ENCODE peak calls at places on chromosomes 1 and 21, in seven cellular contexts. P is heart right ventricle, V is sigmoid colon, E is RPMI8226, O is NCI-H1048, U is HEK293T, K is aorta. G is an unnamed sample.

GRCh38 chr1:8591547-8591946 is 225.9 kb downstream of the RERE start:
- DNase-seq in P (no peak), V (no peak), E (no peak), O (no peak), U (no peak), K (no peak), G (no peak)

GRCh38 chr1:36306210-36306901 is at the start of gene SH3D21:
- DNase-seq in P (peak; percentile 48), V (peak; percentile 73), E (peak; percentile 64), O (no peak), U (peak; percentile 34), K (peak; percentile 66), G (no peak)

GRCh38 chr1:88916883-88917282 is 25.5 kb upstream of the GTF2B start:
- DNase-seq in P (no peak), V (no peak), E (no peak), O (no peak), U (no peak), K (no peak), G (no peak)

GRCh38 chr1:103576065-103576464 is 4.7 kb downstream of the AMY2B start:
- DNase-seq in P (no peak), V (no peak), E (no peak), O (no peak), U (no peak), K (no peak), G (no peak)

GRCh38 chr1:81157686-81158085 is 643.0 kb upstream of the ADGRL2 start:
- DNase-seq in P (no peak), V (no peak), E (no peak), O (no peak), U (no peak), K (no peak), G (no peak)

GRCh38 chr1:225911207-225912130 is 12.6 kb downstream of the PYCR2 start:
- DNase-seq in P (peak; percentile 81), V (peak; percentile 79), E (peak; percentile 84), O (peak; percentile 41), U (no peak), K (peak; percentile 72), G (peak; percentile 10)

GRCh38 chr21:36209626-36210171 is 53.1 kb downstream of the DOP1B start:
- DNase-seq in P (no peak), V (no peak), E (peak; percentile 79), O (no peak), U (peak; percentile 56), K (no peak), G (peak; percentile 16)

GRCh38 chr1:59302297-59302696 is 5.4 kb downstream of the FGGY start:
- DNase-seq in P (no peak), V (no peak), E (no peak), O (no peak), U (no peak), K (no peak), G (no peak)

GRCh38 chr1:42368096-42368795 is 12.3 kb upstream of the RIMKLA start:
- DNase-seq in P (no peak), V (no peak), E (no peak), O (no peak), U (no peak), K (no peak), G (no peak)

GRCh38 chr1:201955750-201956143 is 444 bp downstream of the TIMM17A start:
- DNase-seq in P (no peak), V (no peak), E (peak; percentile 20), O (no peak), U (no peak), K (no peak), G (no peak)

GRCh38 chr1:157652859-157653493 is 47.6 kb downstream of the FCRL3 start:
- DNase-seq in P (no peak), V (no peak), E (peak; percentile 76), O (no peak), U (no peak), K (no peak), G (no peak)

GRCh38 chr1:210222288-210223006 is 10.1 kb upstream of the SERTAD4 start:
- DNase-seq in P (no peak), V (no peak), E (no peak), O (no peak), U (peak; percentile 56), K (no peak), G (no peak)

GRCh38 chr1:240352769-240353168 is 259.2 kb downstream of the GREM2 start:
- DNase-seq in P (no peak), V (no peak), E (no peak), O (no peak), U (no peak), K (no peak), G (no peak)

GRCh38 chr1:31573261-31573660 is 3.1 kb upstream of the TINAGL1 start:
- DNase-seq in P (no peak), V (peak; percentile 40), E (no peak), O (no peak), U (no peak), K (no peak), G (no peak)

GRCh38 chr1:187244623-187245022 is 415.9 kb downstream of the PLA2G4A start:
- DNase-seq in P (no peak), V (no peak), E (peak; percentile 100), O (peak; percentile 57), U (no peak), K (no peak), G (no peak)

GRCh38 chr1:150887018-150887417 is at the start of gene CTXND2:
- DNase-seq in P (no peak), V (no peak), E (no peak), O (no peak), U (no peak), K (no peak), G (no peak)

GRCh38 chr1:68293122-68293521 is 60.8 kb upstream of the WLS start:
- DNase-seq in P (no peak), V (no peak), E (no peak), O (no peak), U (no peak), K (no peak), G (no peak)

GRCh38 chr1:169109561-169110134 is 3.2 kb downstream of the ATP1B1 start:
- DNase-seq in P (no peak), V (peak; percentile 92), E (no peak), O (peak; percentile 90), U (peak; percentile 50), K (no peak), G (peak; percentile 60)

GRCh38 chr1:147723691-147724323 is 36.6 kb downstream of the GJA5 start:
- DNase-seq in P (peak; percentile 48), V (no peak), E (peak; percentile 19), O (no peak), U (peak; percentile 72), K (peak; percentile 54), G (no peak)

GRCh38 chr1:211424018-211424417 is 67.9 kb downstream of the RD3 start:
- DNase-seq in P (no peak), V (no peak), E (no peak), O (no peak), U (no peak), K (no peak), G (no peak)

GRCh38 chr1:209375681-209376360 is 207.7 kb upstream of the CAMK1G start:
- DNase-seq in P (no peak), V (no peak), E (no peak), O (no peak), U (no peak), K (no peak), G (no peak)

GRCh38 chr21:27190601-27191000 is 223.7 kb upstream of the ADAMTS5 start:
- DNase-seq in P (no peak), V (no peak), E (no peak), O (peak; percentile 57), U (no peak), K (no peak), G (no peak)

GRCh38 chr1:52567943-52568342 is 15.1 kb upstream of the TUT4 start:
- DNase-seq in P (no peak), V (no peak), E (no peak), O (no peak), U (no peak), K (no peak), G (no peak)

GRCh38 chr1:7745783-7746182 is 25.3 kb upstream of the VAMP3 start:
- DNase-seq in P (no peak), V (no peak), E (peak; percentile 47), O (no peak), U (no peak), K (no peak), G (no peak)

GRCh38 chr1:237756304-237756967 is 134.3 kb downstream of the ZP4 start:
- DNase-seq in P (no peak), V (no peak), E (no peak), O (no peak), U (no peak), K (no peak), G (no peak)

GRCh38 chr1:59162665-59163064 is 134.2 kb upstream of the FGGY start:
- DNase-seq in P (no peak), V (no peak), E (no peak), O (no peak), U (no peak), K (no peak), G (no peak)

GRCh38 chr1:184461321-184461720 is 74.5 kb downstream of the C1orf21 start:
- DNase-seq in P (no peak), V (no peak), E (no peak), O (no peak), U (no peak), K (no peak), G (no peak)

GRCh38 chr1:46274224-46275029 is 26.9 kb downstream of the RAD54L start:
- DNase-seq in P (no peak), V (no peak), E (no peak), O (no peak), U (no peak), K (no peak), G (no peak)

GRCh38 chr1:160629286-160630210 is 17.3 kb downstream of the SLAMF1 start:
- DNase-seq in P (peak; percentile 35), V (no peak), E (peak; percentile 83), O (no peak), U (no peak), K (peak; percentile 86), G (no peak)

GRCh38 chr1:27551953-27552312 is 52.0 kb downstream of the AHDC1 start:
- DNase-seq in P (no peak), V (no peak), E (no peak), O (no peak), U (no peak), K (no peak), G (no peak)

GRCh38 chr1:221724931-221725605 is 16.8 kb downstream of the DUSP10 start:
- DNase-seq in P (peak; percentile 38), V (no peak), E (no peak), O (no peak), U (no peak), K (peak; percentile 67), G (no peak)

GRCh38 chr1:172383541-172383940 is 36.9 kb upstream of the C1orf105 start:
- DNase-seq in P (no peak), V (no peak), E (no peak), O (no peak), U (no peak), K (no peak), G (no peak)